ENCODE peak calls at places on chromosomes 11 and 22, in seven cellular contexts. One of them, this sample, is unnamed.

GRCh38 chr22:48919187-48919590 is 908.5 kb downstream of the BRD1 start:
- DNase-seq in dermis microvascular lymphatic vessel endothelial cell: no peak
- DNase-seq in activated CD4-positive, alpha-beta memory T cell treated with anti-CD3 and anti-CD28 coated beads, Interleukin-2, amount 10 ng/mL, durations not matched to agents 7 days and 5 days: no peak
- DNase-seq in coronary artery: no peak
- DNase-seq in LHCN-M2: no peak
- DNase-seq in left lung: no peak
- DNase-seq in activated CD4-positive, alpha-beta T cell treated with anti-CD3 and anti-CD28 coated beads for 24 hours: no peak
- DNase-seq in this sample: no peak

GRCh38 chr11:113369411-113369810 is 18.2 kb upstream of the ANKK1 start:
- DNase-seq in dermis microvascular lymphatic vessel endothelial cell: no peak
- DNase-seq in activated CD4-positive, alpha-beta memory T cell treated with anti-CD3 and anti-CD28 coated beads, Interleukin-2, amount 10 ng/mL, durations not matched to agents 7 days and 5 days: no peak
- DNase-seq in coronary artery: no peak
- DNase-seq in LHCN-M2: no peak
- DNase-seq in left lung: no peak
- DNase-seq in activated CD4-positive, alpha-beta T cell treated with anti-CD3 and anti-CD28 coated beads for 24 hours: no peak
- DNase-seq in this sample: no peak

GRCh38 chr11:10302744-10303557 is 1.9 kb upstream of the ADM start:
- DNase-seq in dermis microvascular lymphatic vessel endothelial cell: peak
- DNase-seq in activated CD4-positive, alpha-beta memory T cell treated with anti-CD3 and anti-CD28 coated beads, Interleukin-2, amount 10 ng/mL, durations not matched to agents 7 days and 5 days: peak
- DNase-seq in coronary artery: peak
- DNase-seq in LHCN-M2: peak
- DNase-seq in left lung: peak
- DNase-seq in activated CD4-positive, alpha-beta T cell treated with anti-CD3 and anti-CD28 coated beads for 24 hours: no peak
- DNase-seq in this sample: peak

GRCh38 chr11:35031869-35032268 is 107.1 kb upstream of the CD44 start:
- DNase-seq in dermis microvascular lymphatic vessel endothelial cell: peak
- DNase-seq in activated CD4-positive, alpha-beta memory T cell treated with anti-CD3 and anti-CD28 coated beads, Interleukin-2, amount 10 ng/mL, durations not matched to agents 7 days and 5 days: no peak
- DNase-seq in coronary artery: no peak
- DNase-seq in LHCN-M2: peak
- DNase-seq in left lung: no peak
- DNase-seq in activated CD4-positive, alpha-beta T cell treated with anti-CD3 and anti-CD28 coated beads for 24 hours: no peak
- DNase-seq in this sample: peak

GRCh38 chr11:117057317-117057716 is 40.9 kb downstream of the SIK3 start:
- DNase-seq in dermis microvascular lymphatic vessel endothelial cell: no peak
- DNase-seq in activated CD4-positive, alpha-beta memory T cell treated with anti-CD3 and anti-CD28 coated beads, Interleukin-2, amount 10 ng/mL, durations not matched to agents 7 days and 5 days: no peak
- DNase-seq in coronary artery: no peak
- DNase-seq in LHCN-M2: no peak
- DNase-seq in left lung: no peak
- DNase-seq in activated CD4-positive, alpha-beta T cell treated with anti-CD3 and anti-CD28 coated beads for 24 hours: no peak
- DNase-seq in this sample: no peak

GRCh38 chr11:86489442-86489841 is 114.8 kb downstream of the CCDC81 start:
- DNase-seq in dermis microvascular lymphatic vessel endothelial cell: no peak
- DNase-seq in activated CD4-positive, alpha-beta memory T cell treated with anti-CD3 and anti-CD28 coated beads, Interleukin-2, amount 10 ng/mL, durations not matched to agents 7 days and 5 days: no peak
- DNase-seq in coronary artery: no peak
- DNase-seq in LHCN-M2: no peak
- DNase-seq in left lung: no peak
- DNase-seq in activated CD4-positive, alpha-beta T cell treated with anti-CD3 and anti-CD28 coated beads for 24 hours: no peak
- DNase-seq in this sample: no peak

GRCh38 chr11:73760066-73760679 is 701 bp downstream of the RAB6A start:
- DNase-seq in dermis microvascular lymphatic vessel endothelial cell: peak
- DNase-seq in activated CD4-positive, alpha-beta memory T cell treated with anti-CD3 and anti-CD28 coated beads, Interleukin-2, amount 10 ng/mL, durations not matched to agents 7 days and 5 days: peak
- DNase-seq in coronary artery: peak
- DNase-seq in LHCN-M2: peak
- DNase-seq in left lung: peak
- DNase-seq in activated CD4-positive, alpha-beta T cell treated with anti-CD3 and anti-CD28 coated beads for 24 hours: no peak
- DNase-seq in this sample: peak

GRCh38 chr11:34204396-34205279 is 99.2 kb downstream of the NAT10 start:
- DNase-seq in dermis microvascular lymphatic vessel endothelial cell: peak
- DNase-seq in activated CD4-positive, alpha-beta memory T cell treated with anti-CD3 and anti-CD28 coated beads, Interleukin-2, amount 10 ng/mL, durations not matched to agents 7 days and 5 days: no peak
- DNase-seq in coronary artery: no peak
- DNase-seq in LHCN-M2: peak
- DNase-seq in left lung: no peak
- DNase-seq in activated CD4-positive, alpha-beta T cell treated with anti-CD3 and anti-CD28 coated beads for 24 hours: no peak
- DNase-seq in this sample: peak

GRCh38 chr22:45816771-45817170 is 145.1 kb downstream of the ATXN10 start:
- DNase-seq in dermis microvascular lymphatic vessel endothelial cell: no peak
- DNase-seq in activated CD4-positive, alpha-beta memory T cell treated with anti-CD3 and anti-CD28 coated beads, Interleukin-2, amount 10 ng/mL, durations not matched to agents 7 days and 5 days: no peak
- DNase-seq in coronary artery: no peak
- DNase-seq in LHCN-M2: no peak
- DNase-seq in left lung: no peak
- DNase-seq in activated CD4-positive, alpha-beta T cell treated with anti-CD3 and anti-CD28 coated beads for 24 hours: no peak
- DNase-seq in this sample: no peak

GRCh38 chr11:112797072-112797471 is 164.1 kb upstream of the NCAM1 start:
- DNase-seq in dermis microvascular lymphatic vessel endothelial cell: no peak
- DNase-seq in activated CD4-positive, alpha-beta memory T cell treated with anti-CD3 and anti-CD28 coated beads, Interleukin-2, amount 10 ng/mL, durations not matched to agents 7 days and 5 days: no peak
- DNase-seq in coronary artery: no peak
- DNase-seq in LHCN-M2: peak
- DNase-seq in left lung: no peak
- DNase-seq in activated CD4-positive, alpha-beta T cell treated with anti-CD3 and anti-CD28 coated beads for 24 hours: no peak
- DNase-seq in this sample: no peak

GRCh38 chr22:43101306-43101705 is 9.2 kb upstream of the BIK start:
- DNase-seq in dermis microvascular lymphatic vessel endothelial cell: peak
- DNase-seq in activated CD4-positive, alpha-beta memory T cell treated with anti-CD3 and anti-CD28 coated beads, Interleukin-2, amount 10 ng/mL, durations not matched to agents 7 days and 5 days: no peak
- DNase-seq in coronary artery: no peak
- DNase-seq in LHCN-M2: no peak
- DNase-seq in left lung: no peak
- DNase-seq in activated CD4-positive, alpha-beta T cell treated with anti-CD3 and anti-CD28 coated beads for 24 hours: no peak
- DNase-seq in this sample: no peak

GRCh38 chr11:121479839-121480238 is 27.1 kb upstream of the SORL1-AS1 start:
- DNase-seq in dermis microvascular lymphatic vessel endothelial cell: no peak
- DNase-seq in activated CD4-positive, alpha-beta memory T cell treated with anti-CD3 and anti-CD28 coated beads, Interleukin-2, amount 10 ng/mL, durations not matched to agents 7 days and 5 days: no peak
- DNase-seq in coronary artery: no peak
- DNase-seq in LHCN-M2: no peak
- DNase-seq in left lung: no peak
- DNase-seq in activated CD4-positive, alpha-beta T cell treated with anti-CD3 and anti-CD28 coated beads for 24 hours: no peak
- DNase-seq in this sample: no peak

GRCh38 chr11:133476570-133477262 is 55.6 kb downstream of the OPCML start:
- DNase-seq in dermis microvascular lymphatic vessel endothelial cell: no peak
- DNase-seq in activated CD4-positive, alpha-beta memory T cell treated with anti-CD3 and anti-CD28 coated beads, Interleukin-2, amount 10 ng/mL, durations not matched to agents 7 days and 5 days: no peak
- DNase-seq in coronary artery: no peak
- DNase-seq in LHCN-M2: no peak
- DNase-seq in left lung: no peak
- DNase-seq in activated CD4-positive, alpha-beta T cell treated with anti-CD3 and anti-CD28 coated beads for 24 hours: no peak
- DNase-seq in this sample: no peak

GRCh38 chr11:17932472-17932871 is 80.4 kb downstream of the SERGEF start:
- DNase-seq in dermis microvascular lymphatic vessel endothelial cell: no peak
- DNase-seq in activated CD4-positive, alpha-beta memory T cell treated with anti-CD3 and anti-CD28 coated beads, Interleukin-2, amount 10 ng/mL, durations not matched to agents 7 days and 5 days: no peak
- DNase-seq in coronary artery: no peak
- DNase-seq in LHCN-M2: no peak
- DNase-seq in left lung: no peak
- DNase-seq in activated CD4-positive, alpha-beta T cell treated with anti-CD3 and anti-CD28 coated beads for 24 hours: no peak
- DNase-seq in this sample: no peak

GRCh38 chr11:83680351-83680750 is 394.2 kb upstream of the CCDC90B start:
- DNase-seq in dermis microvascular lymphatic vessel endothelial cell: no peak
- DNase-seq in activated CD4-positive, alpha-beta memory T cell treated with anti-CD3 and anti-CD28 coated beads, Interleukin-2, amount 10 ng/mL, durations not matched to agents 7 days and 5 days: no peak
- DNase-seq in coronary artery: no peak
- DNase-seq in LHCN-M2: no peak
- DNase-seq in left lung: no peak
- DNase-seq in activated CD4-positive, alpha-beta T cell treated with anti-CD3 and anti-CD28 coated beads for 24 hours: no peak
- DNase-seq in this sample: no peak

GRCh38 chr11:57491371-57492061 is 24.0 kb downstream of the SLC43A1 start:
- DNase-seq in dermis microvascular lymphatic vessel endothelial cell: peak
- DNase-seq in activated CD4-positive, alpha-beta memory T cell treated with anti-CD3 and anti-CD28 coated beads, Interleukin-2, amount 10 ng/mL, durations not matched to agents 7 days and 5 days: peak
- DNase-seq in coronary artery: no peak
- DNase-seq in LHCN-M2: peak
- DNase-seq in left lung: no peak
- DNase-seq in activated CD4-positive, alpha-beta T cell treated with anti-CD3 and anti-CD28 coated beads for 24 hours: no peak
- DNase-seq in this sample: no peak

GRCh38 chr11:8006349-8006977 is 19.3 kb downstream of the EIF3F start:
- DNase-seq in dermis microvascular lymphatic vessel endothelial cell: peak
- DNase-seq in activated CD4-positive, alpha-beta memory T cell treated with anti-CD3 and anti-CD28 coated beads, Interleukin-2, amount 10 ng/mL, durations not matched to agents 7 days and 5 days: peak
- DNase-seq in coronary artery: no peak
- DNase-seq in LHCN-M2: peak
- DNase-seq in left lung: no peak
- DNase-seq in activated CD4-positive, alpha-beta T cell treated with anti-CD3 and anti-CD28 coated beads for 24 hours: peak
- DNase-seq in this sample: peak

GRCh38 chr22:35684270-35684700 is 33.4 kb upstream of the APOL5 start:
- DNase-seq in dermis microvascular lymphatic vessel endothelial cell: peak
- DNase-seq in activated CD4-positive, alpha-beta memory T cell treated with anti-CD3 and anti-CD28 coated beads, Interleukin-2, amount 10 ng/mL, durations not matched to agents 7 days and 5 days: no peak
- DNase-seq in coronary artery: no peak
- DNase-seq in LHCN-M2: peak
- DNase-seq in left lung: no peak
- DNase-seq in activated CD4-positive, alpha-beta T cell treated with anti-CD3 and anti-CD28 coated beads for 24 hours: no peak
- DNase-seq in this sample: peak

GRCh38 chr11:28757725-28758515 is 649.7 kb downstream of the METTL15 start:
- DNase-seq in dermis microvascular lymphatic vessel endothelial cell: peak
- DNase-seq in activated CD4-positive, alpha-beta memory T cell treated with anti-CD3 and anti-CD28 coated beads, Interleukin-2, amount 10 ng/mL, durations not matched to agents 7 days and 5 days: no peak
- DNase-seq in coronary artery: no peak
- DNase-seq in LHCN-M2: peak
- DNase-seq in left lung: no peak
- DNase-seq in activated CD4-positive, alpha-beta T cell treated with anti-CD3 and anti-CD28 coated beads for 24 hours: no peak
- DNase-seq in this sample: peak

GRCh38 chr11:64218628-64219353 is 7.2 kb downstream of the TRPT1 start:
- DNase-seq in dermis microvascular lymphatic vessel endothelial cell: no peak
- DNase-seq in activated CD4-positive, alpha-beta memory T cell treated with anti-CD3 and anti-CD28 coated beads, Interleukin-2, amount 10 ng/mL, durations not matched to agents 7 days and 5 days: no peak
- DNase-seq in coronary artery: no peak
- DNase-seq in LHCN-M2: no peak
- DNase-seq in left lung: no peak
- DNase-seq in activated CD4-positive, alpha-beta T cell treated with anti-CD3 and anti-CD28 coated beads for 24 hours: no peak
- DNase-seq in this sample: no peak

GRCh38 chr22:23523746-23524145 is 56.3 kb downstream of the IGLL1 start:
- DNase-seq in dermis microvascular lymphatic vessel endothelial cell: no peak
- DNase-seq in activated CD4-positive, alpha-beta memory T cell treated with anti-CD3 and anti-CD28 coated beads, Interleukin-2, amount 10 ng/mL, durations not matched to agents 7 days and 5 days: no peak
- DNase-seq in coronary artery: no peak
- DNase-seq in LHCN-M2: no peak
- DNase-seq in left lung: no peak
- DNase-seq in activated CD4-positive, alpha-beta T cell treated with anti-CD3 and anti-CD28 coated beads for 24 hours: no peak
- DNase-seq in this sample: no peak

GRCh38 chr11:36186340-36186739 is 102.9 kb downstream of the COMMD9 start:
- DNase-seq in dermis microvascular lymphatic vessel endothelial cell: peak
- DNase-seq in activated CD4-positive, alpha-beta memory T cell treated with anti-CD3 and anti-CD28 coated beads, Interleukin-2, amount 10 ng/mL, durations not matched to agents 7 days and 5 days: no peak
- DNase-seq in coronary artery: no peak
- DNase-seq in LHCN-M2: peak
- DNase-seq in left lung: no peak
- DNase-seq in activated CD4-positive, alpha-beta T cell treated with anti-CD3 and anti-CD28 coated beads for 24 hours: no peak
- DNase-seq in this sample: peak

GRCh38 chr22:25202290-25202921 is 2.7 kb downstream of the CRYBB3 start:
- DNase-seq in dermis microvascular lymphatic vessel endothelial cell: peak
- DNase-seq in activated CD4-positive, alpha-beta memory T cell treated with anti-CD3 and anti-CD28 coated beads, Interleukin-2, amount 10 ng/mL, durations not matched to agents 7 days and 5 days: peak
- DNase-seq in coronary artery: no peak
- DNase-seq in LHCN-M2: peak
- DNase-seq in left lung: peak
- DNase-seq in activated CD4-positive, alpha-beta T cell treated with anti-CD3 and anti-CD28 coated beads for 24 hours: peak
- DNase-seq in this sample: peak

GRCh38 chr11:92399702-92400101 is 175.1 kb downstream of the FAT3 start:
- DNase-seq in dermis microvascular lymphatic vessel endothelial cell: no peak
- DNase-seq in activated CD4-positive, alpha-beta memory T cell treated with anti-CD3 and anti-CD28 coated beads, Interleukin-2, amount 10 ng/mL, durations not matched to agents 7 days and 5 days: no peak
- DNase-seq in coronary artery: no peak
- DNase-seq in LHCN-M2: no peak
- DNase-seq in left lung: no peak
- DNase-seq in activated CD4-positive, alpha-beta T cell treated with anti-CD3 and anti-CD28 coated beads for 24 hours: no peak
- DNase-seq in this sample: no peak

GRCh38 chr11:12682730-12683500 is 8.7 kb downstream of the TEAD1 start:
- DNase-seq in dermis microvascular lymphatic vessel endothelial cell: no peak
- DNase-seq in activated CD4-positive, alpha-beta memory T cell treated with anti-CD3 and anti-CD28 coated beads, Interleukin-2, amount 10 ng/mL, durations not matched to agents 7 days and 5 days: no peak
- DNase-seq in coronary artery: no peak
- DNase-seq in LHCN-M2: no peak
- DNase-seq in left lung: no peak
- DNase-seq in activated CD4-positive, alpha-beta T cell treated with anti-CD3 and anti-CD28 coated beads for 24 hours: no peak
- DNase-seq in this sample: no peak

GRCh38 chr11:12066799-12067508 is 43.4 kb upstream of the MICAL2 start:
- DNase-seq in dermis microvascular lymphatic vessel endothelial cell: peak
- DNase-seq in activated CD4-positive, alpha-beta memory T cell treated with anti-CD3 and anti-CD28 coated beads, Interleukin-2, amount 10 ng/mL, durations not matched to agents 7 days and 5 days: no peak
- DNase-seq in coronary artery: no peak
- DNase-seq in LHCN-M2: peak
- DNase-seq in left lung: peak
- DNase-seq in activated CD4-positive, alpha-beta T cell treated with anti-CD3 and anti-CD28 coated beads for 24 hours: no peak
- DNase-seq in this sample: peak

GRCh38 chr11:124405611-124406010 is 6.8 kb upstream of the OR8B3 start:
- DNase-seq in dermis microvascular lymphatic vessel endothelial cell: no peak
- DNase-seq in activated CD4-positive, alpha-beta memory T cell treated with anti-CD3 and anti-CD28 coated beads, Interleukin-2, amount 10 ng/mL, durations not matched to agents 7 days and 5 days: no peak
- DNase-seq in coronary artery: no peak
- DNase-seq in LHCN-M2: no peak
- DNase-seq in left lung: no peak
- DNase-seq in activated CD4-positive, alpha-beta T cell treated with anti-CD3 and anti-CD28 coated beads for 24 hours: no peak
- DNase-seq in this sample: peak

GRCh38 chr11:43868852-43869567 is 11.6 kb upstream of the ALKBH3 start:
- DNase-seq in dermis microvascular lymphatic vessel endothelial cell: peak
- DNase-seq in activated CD4-positive, alpha-beta memory T cell treated with anti-CD3 and anti-CD28 coated beads, Interleukin-2, amount 10 ng/mL, durations not matched to agents 7 days and 5 days: peak
- DNase-seq in coronary artery: no peak
- DNase-seq in LHCN-M2: peak
- DNase-seq in left lung: peak
- DNase-seq in activated CD4-positive, alpha-beta T cell treated with anti-CD3 and anti-CD28 coated beads for 24 hours: peak
- DNase-seq in this sample: peak

GRCh38 chr11:45151362-45151982 is 5.0 kb downstream of the PRDM11 start:
- DNase-seq in dermis microvascular lymphatic vessel endothelial cell: no peak
- DNase-seq in activated CD4-positive, alpha-beta memory T cell treated with anti-CD3 and anti-CD28 coated beads, Interleukin-2, amount 10 ng/mL, durations not matched to agents 7 days and 5 days: no peak
- DNase-seq in coronary artery: peak
- DNase-seq in LHCN-M2: no peak
- DNase-seq in left lung: no peak
- DNase-seq in activated CD4-positive, alpha-beta T cell treated with anti-CD3 and anti-CD28 coated beads for 24 hours: no peak
- DNase-seq in this sample: no peak

GRCh38 chr11:14042686-14043440 is 80.3 kb downstream of the SPON1 start:
- DNase-seq in dermis microvascular lymphatic vessel endothelial cell: no peak
- DNase-seq in activated CD4-positive, alpha-beta memory T cell treated with anti-CD3 and anti-CD28 coated beads, Interleukin-2, amount 10 ng/mL, durations not matched to agents 7 days and 5 days: no peak
- DNase-seq in coronary artery: no peak
- DNase-seq in LHCN-M2: no peak
- DNase-seq in left lung: no peak
- DNase-seq in activated CD4-positive, alpha-beta T cell treated with anti-CD3 and anti-CD28 coated beads for 24 hours: no peak
- DNase-seq in this sample: no peak